ENCODE peak calls at places on chromosomes 5 and 9, in six cellular contexts. K is T-helper 17 cell, E is H1, G is left lung, B is right lobe of liver, C is ovary. R is an unnamed sample.

GRCh38 chr9:121840838-121841760 is 189.7 kb downstream of the DAB2IP start:
- DNase-seq in C (no peak), B (peak; percentile 34), G (no peak), K (no peak), E (peak; percentile 38), R (peak; percentile 24)

GRCh38 chr9:105295151-105295550 is 50.7 kb downstream of the SLC44A1 start:
- DNase-seq in G (no peak), C (no peak), E (no peak), K (no peak), B (no peak), R (no peak)

GRCh38 chr9:73916016-73916673 is 581.0 kb upstream of the RORB start:
- DNase-seq in K (no peak), G (no peak), C (no peak), B (no peak), E (peak; percentile 48), R (no peak)

GRCh38 chr9:121622842-121623203 is 28.6 kb upstream of the DAB2IP start:
- DNase-seq in G (no peak), E (no peak), B (no peak), C (no peak), K (no peak), R (no peak)

GRCh38 chr9:110897899-110898298 is 140.4 kb downstream of the LPAR1 start:
- DNase-seq in C (no peak), E (no peak), B (no peak), K (no peak), G (no peak), R (no peak)

GRCh38 chr9:108083160-108083559 is 593.6 kb upstream of the KLF4 start:
- DNase-seq in K (no peak), C (no peak), G (no peak), B (no peak), E (no peak), R (no peak)

GRCh38 chr9:127142291-127142690 is 19.9 kb upstream of the ANGPTL2 start:
- DNase-seq in G (no peak), B (peak; percentile 28), K (no peak), E (peak; percentile 43), C (peak; percentile 3), R (no peak)

GRCh38 chr9:132703336-132703735 is 33.1 kb downstream of the GTF3C4 start:
- DNase-seq in K (no peak), E (no peak), G (no peak), B (no peak), C (no peak), R (no peak)

GRCh38 chr9:84141762-84142370 is 161.3 kb downstream of the RMI1 start:
- DNase-seq in K (no peak), C (no peak), G (no peak), B (no peak), E (no peak), R (no peak)

GRCh38 chr9:8570776-8571175 is 771.2 kb upstream of the DMAC1 start:
- DNase-seq in B (no peak), E (no peak), K (no peak), G (no peak), C (no peak), R (no peak)

GRCh38 chr5:38048400-38048799 is 208.6 kb upstream of the GDNF start:
- DNase-seq in C (no peak), G (no peak), B (no peak), K (no peak), E (no peak), R (no peak)

GRCh38 chr9:93124793-93125192 is 9.3 kb downstream of the NINJ1 start:
- DNase-seq in C (no peak), B (peak; percentile 47), K (peak; percentile 9), E (no peak), G (peak; percentile 30), R (peak; percentile 40)

GRCh38 chr9:95627802-95628201 is 111.0 kb upstream of the PTCH1 start:
- DNase-seq in B (no peak), C (no peak), E (no peak), K (no peak), G (no peak), R (no peak)

GRCh38 chr5:135484563-135485157 is 32.5 kb upstream of the TIFAB start:
- DNase-seq in E (no peak), C (no peak), G (peak; percentile 49), K (no peak), B (no peak), R (peak; percentile 58)

GRCh38 chr5:95900383-95900958 is 61.2 kb downstream of the ELL2 start:
- DNase-seq in E (no peak), B (no peak), G (no peak), C (no peak), K (no peak), R (no peak)

GRCh38 chr5:32984851-32985250 is 273.7 kb downstream of the NPR3 start:
- DNase-seq in C (no peak), E (no peak), K (no peak), B (no peak), G (no peak), R (no peak)

GRCh38 chr9:113519401-113520108 is 56.0 kb downstream of the RGS3 start:
- DNase-seq in C (no peak), K (no peak), B (no peak), G (no peak), E (no peak), R (no peak)

GRCh38 chr5:37875051-37875787 is 35.4 kb upstream of the GDNF start:
- DNase-seq in C (no peak), E (no peak), B (no peak), G (no peak), K (no peak), R (no peak)

GRCh38 chr5:4191703-4192102 is 596.1 kb downstream of the IRX1 start:
- DNase-seq in G (no peak), C (no peak), E (no peak), B (no peak), K (no peak), R (no peak)

GRCh38 chr9:113906411-113907110 is 30.5 kb downstream of the ZNF618 start:
- DNase-seq in B (no peak), G (no peak), C (no peak), K (no peak), E (peak; percentile 36), R (no peak)

GRCh38 chr5:61177716-61178115 is 15.4 kb upstream of the SMIM15 start:
- DNase-seq in B (no peak), G (no peak), K (no peak), E (no peak), C (no peak), R (no peak)

GRCh38 chr9:132002827-132003704 is 76.6 kb downstream of the MED27 start:
- DNase-seq in G (no peak), B (no peak), K (no peak), E (no peak), C (no peak), R (no peak)

GRCh38 chr9:129239946-129240490 is 62.0 kb upstream of the IER5L start:
- DNase-seq in C (peak; percentile 12), G (peak; percentile 19), K (no peak), E (no peak), B (no peak), R (peak; percentile 7)

GRCh38 chr9:18184034-18184800 is 289.7 kb upstream of the ADAMTSL1 start:
- DNase-seq in B (no peak), K (no peak), C (no peak), E (no peak), G (no peak), R (no peak)

GRCh38 chr9:38074441-38074943 is 5.5 kb upstream of the SHB start:
- DNase-seq in C (no peak), E (no peak), K (no peak), B (no peak), G (peak; percentile 54), R (peak; percentile 2)
- H3K9me3 ChIP-seq in C (no peaks in the 10 kb centered on the region), E (peaks cover 3% of the 10 kb centered on the region), K (no peaks in the 10 kb centered on the region), B (no peaks in the 10 kb centered on the region), G (peaks cover 2% of the 10 kb centered on the region), R (no peaks in the 10 kb centered on the region)

GRCh38 chr9:77015291-77016048 is 4.0 kb upstream of the FOXB2 start:
- DNase-seq in B (no peak), G (no peak), K (no peak), C (no peak), E (no peak), R (no peak)

GRCh38 chr9:77014597-77015263 is 4.7 kb upstream of the FOXB2 start:
- DNase-seq in G (no peak), K (no peak), B (no peak), E (peak; percentile 74), C (no peak), R (no peak)

GRCh38 chr9:77011973-77012817 is 7.3 kb upstream of the FOXB2 start:
- DNase-seq in K (peak; percentile 35), E (peak; percentile 98), G (no peak), B (no peak), C (peak; percentile 36), R (no peak)

GRCh38 chr9:77013932-77014596 is 5.4 kb upstream of the FOXB2 start:
- DNase-seq in B (no peak), E (peak; percentile 61), K (no peak), C (no peak), G (no peak), R (no peak)

GRCh38 chr9:77013186-77013931 is 6.1 kb upstream of the FOXB2 start:
- DNase-seq in G (no peak), E (no peak), C (no peak), B (no peak), K (no peak), R (no peak)
- H3K9me3 ChIP-seq in G (no peaks in the 10 kb centered on the region), E (no peaks in the 10 kb centered on the region), C (no peaks in the 10 kb centered on the region), B (no peaks in the 10 kb centered on the region), K (no peaks in the 10 kb centered on the region), R (no peaks in the 10 kb centered on the region)

GRCh38 chr9:100457517-100457916 is 15.4 kb upstream of the TMEFF1 start:
- DNase-seq in C (no peak), B (no peak), G (no peak), E (no peak), K (no peak), R (no peak)
- H3K9me3 ChIP-seq in C (no peaks in the 10 kb centered on the region), B (no peaks in the 10 kb centered on the region), G (no peaks in the 10 kb centered on the region), E (no peaks in the 10 kb centered on the region), K (no peaks in the 10 kb centered on the region), R (no peaks in the 10 kb centered on the region)

DNA sequence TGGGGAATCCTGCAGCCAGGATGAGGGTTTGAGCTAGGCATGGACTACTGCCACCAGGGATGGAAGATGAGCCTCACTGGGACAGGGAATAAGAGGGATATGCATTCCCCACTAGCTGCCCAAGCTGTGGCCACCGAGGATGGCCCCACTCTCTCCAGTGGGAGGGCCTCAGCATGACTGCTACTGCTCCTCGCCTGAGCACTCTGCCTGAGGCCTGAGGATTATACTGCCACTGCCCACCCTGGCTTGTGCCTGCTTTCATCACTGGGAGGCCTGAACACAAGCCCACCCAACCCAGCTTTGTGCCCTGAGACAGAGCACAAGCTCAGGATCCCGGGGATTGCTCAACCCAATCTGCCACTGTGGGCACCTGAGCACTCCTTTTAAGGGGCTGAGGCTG is 425.6 kb downstream of the RASEF start:
- DNase-seq in E (no peak), B (no peak), K (no peak), C (no peak), G (no peak), R (no peak)
- H3K9me3 ChIP-seq in E (no peaks in the 10 kb centered on the region), B (no peaks in the 10 kb centered on the region), K (peaks cover 3% of the 10 kb centered on the region), C (no peaks in the 10 kb centered on the region), G (peaks cover 22% of the 10 kb centered on the region), R (no peaks in the 10 kb centered on the region)

GRCh38 chr5:80463269-80463668 is 24.6 kb upstream of the FAM151B start:
- DNase-seq in K (no peak), G (no peak), B (no peak), C (no peak), E (no peak), R (no peak)
- H3K9me3 ChIP-seq in K (no peaks in the 10 kb centered on the region), G (peaks cover 25% of the 10 kb centered on the region), B (no peaks in the 10 kb centered on the region), C (no peaks in the 10 kb centered on the region), E (peaks cover 7% of the 10 kb centered on the region), R (no peaks in the 10 kb centered on the region)

GRCh38 chr5:59218424-59219045 is 635.7 kb downstream of the RAB3C start:
- DNase-seq in C (no peak), K (no peak), G (no peak), E (no peak), B (no peak), R (no peak)
- H3K9me3 ChIP-seq in C (no peaks in the 10 kb centered on the region), K (no peaks in the 10 kb centered on the region), G (no peaks in the 10 kb centered on the region), E (no peaks in the 10 kb centered on the region), B (no peaks in the 10 kb centered on the region), R (no peaks in the 10 kb centered on the region)

R was measured in RWPE2.